ENCODE peak calls at places on chromosomes 7 and 10, in ten cellular contexts. One of them, this sample, is unnamed.

GRCh38 chr7:155440018-155440410 is 17.9 kb upstream of the EN2 start:
- DNase-seq in stomach: no peak
- DNase-seq in NCI-H510A treated with DMSO at 0.1 percent for 48 hours: no peak
- DNase-seq in CD8-positive, alpha-beta memory T cell: peak
- DNase-seq in activated CD4-positive, alpha-beta T cell treated with anti-CD3 and anti-CD28 coated beads, Interleukin-2, amount 50 U/mL, for 1 hour: no peak
- DNase-seq in GM12864: no peak
- DNase-seq in activated CD8-positive, alpha-beta memory T cell treated with anti-CD3 and anti-CD28 coated beads for 4 hours: no peak
- DNase-seq in AG09309: no peak
- DNase-seq in NCI-H1092: no peak
- DNase-seq in fibroblast of the conjunctiva: no peak
- DNase-seq in this sample: no peak

GRCh38 chr10:88851706-88852105 is at the start of gene ANKRD22:
- DNase-seq in NCI-H510A treated with DMSO at 0.1 percent for 48 hours: peak
- DNase-seq in activated CD8-positive, alpha-beta memory T cell treated with anti-CD3 and anti-CD28 coated beads for 4 hours: no peak
- DNase-seq in GM12864: no peak
- DNase-seq in activated CD4-positive, alpha-beta T cell treated with anti-CD3 and anti-CD28 coated beads, Interleukin-2, amount 50 U/mL, for 1 hour: no peak
- DNase-seq in NCI-H1092: no peak
- DNase-seq in stomach: peak
- DNase-seq in fibroblast of the conjunctiva: peak
- DNase-seq in AG09309: no peak
- DNase-seq in CD8-positive, alpha-beta memory T cell: no peak
- DNase-seq in this sample: no peak

GRCh38 chr7:127812540-127812939 is 160.5 kb downstream of the SND1 start:
- DNase-seq in CD8-positive, alpha-beta memory T cell: no peak
- DNase-seq in GM12864: no peak
- DNase-seq in activated CD8-positive, alpha-beta memory T cell treated with anti-CD3 and anti-CD28 coated beads for 4 hours: no peak
- DNase-seq in NCI-H510A treated with DMSO at 0.1 percent for 48 hours: no peak
- DNase-seq in AG09309: no peak
- DNase-seq in activated CD4-positive, alpha-beta T cell treated with anti-CD3 and anti-CD28 coated beads, Interleukin-2, amount 50 U/mL, for 1 hour: no peak
- DNase-seq in fibroblast of the conjunctiva: no peak
- DNase-seq in stomach: no peak
- DNase-seq in NCI-H1092: no peak
- DNase-seq in this sample: no peak

GRCh38 chr10:49164587-49165188 is 23.5 kb downstream of the TMEM273 start:
- DNase-seq in stomach: no peak
- DNase-seq in fibroblast of the conjunctiva: no peak
- DNase-seq in activated CD4-positive, alpha-beta T cell treated with anti-CD3 and anti-CD28 coated beads, Interleukin-2, amount 50 U/mL, for 1 hour: peak
- DNase-seq in CD8-positive, alpha-beta memory T cell: no peak
- DNase-seq in NCI-H1092: no peak
- DNase-seq in NCI-H510A treated with DMSO at 0.1 percent for 48 hours: no peak
- DNase-seq in AG09309: no peak
- DNase-seq in GM12864: peak
- DNase-seq in activated CD8-positive, alpha-beta memory T cell treated with anti-CD3 and anti-CD28 coated beads for 4 hours: no peak
- DNase-seq in this sample: peak

GRCh38 chr10:85491652-85492051 is 874.9 kb downstream of the GRID1 start:
- DNase-seq in CD8-positive, alpha-beta memory T cell: no peak
- DNase-seq in fibroblast of the conjunctiva: no peak
- DNase-seq in NCI-H510A treated with DMSO at 0.1 percent for 48 hours: no peak
- DNase-seq in stomach: no peak
- DNase-seq in NCI-H1092: no peak
- DNase-seq in activated CD4-positive, alpha-beta T cell treated with anti-CD3 and anti-CD28 coated beads, Interleukin-2, amount 50 U/mL, for 1 hour: no peak
- DNase-seq in AG09309: no peak
- DNase-seq in activated CD8-positive, alpha-beta memory T cell treated with anti-CD3 and anti-CD28 coated beads for 4 hours: no peak
- DNase-seq in GM12864: no peak
- DNase-seq in this sample: no peak

GRCh38 chr10:88195841-88196240 is 332.4 kb downstream of the PTEN start:
- DNase-seq in GM12864: no peak
- DNase-seq in stomach: no peak
- DNase-seq in NCI-H1092: no peak
- DNase-seq in activated CD8-positive, alpha-beta memory T cell treated with anti-CD3 and anti-CD28 coated beads for 4 hours: no peak
- DNase-seq in AG09309: no peak
- DNase-seq in NCI-H510A treated with DMSO at 0.1 percent for 48 hours: no peak
- DNase-seq in activated CD4-positive, alpha-beta T cell treated with anti-CD3 and anti-CD28 coated beads, Interleukin-2, amount 50 U/mL, for 1 hour: no peak
- DNase-seq in fibroblast of the conjunctiva: no peak
- DNase-seq in CD8-positive, alpha-beta memory T cell: no peak
- DNase-seq in this sample: no peak

GRCh38 chr7:135001390-135002165 is 15.3 kb downstream of the AGBL3 start:
- DNase-seq in GM12864: no peak
- DNase-seq in fibroblast of the conjunctiva: no peak
- DNase-seq in CD8-positive, alpha-beta memory T cell: no peak
- DNase-seq in stomach: no peak
- DNase-seq in activated CD8-positive, alpha-beta memory T cell treated with anti-CD3 and anti-CD28 coated beads for 4 hours: no peak
- DNase-seq in NCI-H510A treated with DMSO at 0.1 percent for 48 hours: no peak
- DNase-seq in activated CD4-positive, alpha-beta T cell treated with anti-CD3 and anti-CD28 coated beads, Interleukin-2, amount 50 U/mL, for 1 hour: no peak
- DNase-seq in NCI-H1092: no peak
- DNase-seq in AG09309: no peak
- DNase-seq in this sample: no peak

GRCh38 chr10:117249493-117250093 is 8.7 kb downstream of the SLC18A2 start:
- DNase-seq in CD8-positive, alpha-beta memory T cell: no peak
- DNase-seq in fibroblast of the conjunctiva: no peak
- DNase-seq in activated CD4-positive, alpha-beta T cell treated with anti-CD3 and anti-CD28 coated beads, Interleukin-2, amount 50 U/mL, for 1 hour: no peak
- DNase-seq in GM12864: no peak
- DNase-seq in AG09309: no peak
- DNase-seq in NCI-H510A treated with DMSO at 0.1 percent for 48 hours: no peak
- DNase-seq in NCI-H1092: no peak
- DNase-seq in activated CD8-positive, alpha-beta memory T cell treated with anti-CD3 and anti-CD28 coated beads for 4 hours: no peak
- DNase-seq in stomach: no peak
- DNase-seq in this sample: no peak

GRCh38 chr10:4848341-4849041 is 22.5 kb downstream of the AKR1E2 start:
- DNase-seq in GM12864: no peak
- DNase-seq in stomach: no peak
- DNase-seq in activated CD8-positive, alpha-beta memory T cell treated with anti-CD3 and anti-CD28 coated beads for 4 hours: no peak
- DNase-seq in AG09309: no peak
- DNase-seq in NCI-H510A treated with DMSO at 0.1 percent for 48 hours: no peak
- DNase-seq in NCI-H1092: no peak
- DNase-seq in activated CD4-positive, alpha-beta T cell treated with anti-CD3 and anti-CD28 coated beads, Interleukin-2, amount 50 U/mL, for 1 hour: no peak
- DNase-seq in fibroblast of the conjunctiva: no peak
- DNase-seq in CD8-positive, alpha-beta memory T cell: no peak
- DNase-seq in this sample: no peak

GRCh38 chr10:48645600-48645999 is 39.1 kb upstream of the WDFY4 start:
- DNase-seq in activated CD8-positive, alpha-beta memory T cell treated with anti-CD3 and anti-CD28 coated beads for 4 hours: no peak
- DNase-seq in AG09309: no peak
- DNase-seq in stomach: no peak
- DNase-seq in activated CD4-positive, alpha-beta T cell treated with anti-CD3 and anti-CD28 coated beads, Interleukin-2, amount 50 U/mL, for 1 hour: no peak
- DNase-seq in CD8-positive, alpha-beta memory T cell: no peak
- DNase-seq in NCI-H510A treated with DMSO at 0.1 percent for 48 hours: no peak
- DNase-seq in NCI-H1092: no peak
- DNase-seq in fibroblast of the conjunctiva: no peak
- DNase-seq in GM12864: no peak
- DNase-seq in this sample: no peak

GRCh38 chr10:8187171-8187666 is 132.7 kb downstream of the GATA3 start:
- DNase-seq in activated CD8-positive, alpha-beta memory T cell treated with anti-CD3 and anti-CD28 coated beads for 4 hours: no peak
- DNase-seq in GM12864: no peak
- DNase-seq in NCI-H1092: no peak
- DNase-seq in fibroblast of the conjunctiva: no peak
- DNase-seq in CD8-positive, alpha-beta memory T cell: no peak
- DNase-seq in stomach: no peak
- DNase-seq in AG09309: no peak
- DNase-seq in NCI-H510A treated with DMSO at 0.1 percent for 48 hours: no peak
- DNase-seq in activated CD4-positive, alpha-beta T cell treated with anti-CD3 and anti-CD28 coated beads, Interleukin-2, amount 50 U/mL, for 1 hour: no peak
- DNase-seq in this sample: no peak

GRCh38 chr10:63391812-63392211 is 74.0 kb downstream of the JMJD1C start:
- DNase-seq in AG09309: no peak
- DNase-seq in NCI-H1092: no peak
- DNase-seq in NCI-H510A treated with DMSO at 0.1 percent for 48 hours: no peak
- DNase-seq in activated CD4-positive, alpha-beta T cell treated with anti-CD3 and anti-CD28 coated beads, Interleukin-2, amount 50 U/mL, for 1 hour: no peak
- DNase-seq in stomach: no peak
- DNase-seq in GM12864: no peak
- DNase-seq in CD8-positive, alpha-beta memory T cell: no peak
- DNase-seq in activated CD8-positive, alpha-beta memory T cell treated with anti-CD3 and anti-CD28 coated beads for 4 hours: no peak
- DNase-seq in fibroblast of the conjunctiva: no peak
- DNase-seq in this sample: no peak

GRCh38 chr7:4888161-4888560 is 4.6 kb upstream of the RADIL start:
- DNase-seq in activated CD4-positive, alpha-beta T cell treated with anti-CD3 and anti-CD28 coated beads, Interleukin-2, amount 50 U/mL, for 1 hour: no peak
- DNase-seq in AG09309: no peak
- DNase-seq in CD8-positive, alpha-beta memory T cell: no peak
- DNase-seq in NCI-H510A treated with DMSO at 0.1 percent for 48 hours: peak
- DNase-seq in activated CD8-positive, alpha-beta memory T cell treated with anti-CD3 and anti-CD28 coated beads for 4 hours: no peak
- DNase-seq in NCI-H1092: no peak
- DNase-seq in GM12864: no peak
- DNase-seq in fibroblast of the conjunctiva: no peak
- DNase-seq in stomach: no peak
- DNase-seq in this sample: no peak

GRCh38 chr7:92749832-92750231 is 86.5 kb downstream of the CDK6 start:
- DNase-seq in activated CD4-positive, alpha-beta T cell treated with anti-CD3 and anti-CD28 coated beads, Interleukin-2, amount 50 U/mL, for 1 hour: no peak
- DNase-seq in activated CD8-positive, alpha-beta memory T cell treated with anti-CD3 and anti-CD28 coated beads for 4 hours: no peak
- DNase-seq in fibroblast of the conjunctiva: no peak
- DNase-seq in NCI-H510A treated with DMSO at 0.1 percent for 48 hours: no peak
- DNase-seq in CD8-positive, alpha-beta memory T cell: no peak
- DNase-seq in GM12864: no peak
- DNase-seq in AG09309: no peak
- DNase-seq in stomach: no peak
- DNase-seq in NCI-H1092: no peak
- DNase-seq in this sample: no peak

GRCh38 chr7:22669692-22670421 is 57.1 kb upstream of the IL6 start:
- DNase-seq in activated CD4-positive, alpha-beta T cell treated with anti-CD3 and anti-CD28 coated beads, Interleukin-2, amount 50 U/mL, for 1 hour: no peak
- DNase-seq in activated CD8-positive, alpha-beta memory T cell treated with anti-CD3 and anti-CD28 coated beads for 4 hours: no peak
- DNase-seq in GM12864: no peak
- DNase-seq in stomach: no peak
- DNase-seq in CD8-positive, alpha-beta memory T cell: no peak
- DNase-seq in NCI-H510A treated with DMSO at 0.1 percent for 48 hours: no peak
- DNase-seq in AG09309: no peak
- DNase-seq in fibroblast of the conjunctiva: no peak
- DNase-seq in NCI-H1092: no peak
- DNase-seq in this sample: no peak

GRCh38 chr7:28986723-28987122 is 28.6 kb upstream of the TRIL start:
- DNase-seq in activated CD4-positive, alpha-beta T cell treated with anti-CD3 and anti-CD28 coated beads, Interleukin-2, amount 50 U/mL, for 1 hour: no peak
- DNase-seq in AG09309: peak
- DNase-seq in NCI-H510A treated with DMSO at 0.1 percent for 48 hours: no peak
- DNase-seq in fibroblast of the conjunctiva: peak
- DNase-seq in stomach: no peak
- DNase-seq in activated CD8-positive, alpha-beta memory T cell treated with anti-CD3 and anti-CD28 coated beads for 4 hours: no peak
- DNase-seq in CD8-positive, alpha-beta memory T cell: no peak
- DNase-seq in NCI-H1092: no peak
- DNase-seq in GM12864: no peak
- DNase-seq in this sample: no peak

GRCh38 chr10:42149027-42149700 is 489.2 kb downstream of the ZNF33B start:
- DNase-seq in GM12864: no peak
- DNase-seq in NCI-H510A treated with DMSO at 0.1 percent for 48 hours: no peak
- DNase-seq in fibroblast of the conjunctiva: no peak
- DNase-seq in AG09309: no peak
- DNase-seq in CD8-positive, alpha-beta memory T cell: no peak
- DNase-seq in stomach: no peak
- DNase-seq in activated CD4-positive, alpha-beta T cell treated with anti-CD3 and anti-CD28 coated beads, Interleukin-2, amount 50 U/mL, for 1 hour: no peak
- DNase-seq in NCI-H1092: no peak
- DNase-seq in activated CD8-positive, alpha-beta memory T cell treated with anti-CD3 and anti-CD28 coated beads for 4 hours: no peak
- DNase-seq in this sample: no peak

GRCh38 chr10:58017719-58018367 is 249.9 kb downstream of the IPMK start:
- DNase-seq in GM12864: no peak
- DNase-seq in activated CD4-positive, alpha-beta T cell treated with anti-CD3 and anti-CD28 coated beads, Interleukin-2, amount 50 U/mL, for 1 hour: no peak
- DNase-seq in CD8-positive, alpha-beta memory T cell: no peak
- DNase-seq in NCI-H1092: no peak
- DNase-seq in stomach: no peak
- DNase-seq in fibroblast of the conjunctiva: peak
- DNase-seq in AG09309: peak
- DNase-seq in activated CD8-positive, alpha-beta memory T cell treated with anti-CD3 and anti-CD28 coated beads for 4 hours: no peak
- DNase-seq in NCI-H510A treated with DMSO at 0.1 percent for 48 hours: no peak
- DNase-seq in this sample: no peak

GRCh38 chr10:86630079-86630478 is 24.3 kb upstream of the OPN4 start:
- DNase-seq in AG09309: no peak
- DNase-seq in fibroblast of the conjunctiva: no peak
- DNase-seq in NCI-H1092: no peak
- DNase-seq in NCI-H510A treated with DMSO at 0.1 percent for 48 hours: no peak
- DNase-seq in activated CD4-positive, alpha-beta T cell treated with anti-CD3 and anti-CD28 coated beads, Interleukin-2, amount 50 U/mL, for 1 hour: no peak
- DNase-seq in GM12864: no peak
- DNase-seq in activated CD8-positive, alpha-beta memory T cell treated with anti-CD3 and anti-CD28 coated beads for 4 hours: no peak
- DNase-seq in stomach: no peak
- DNase-seq in CD8-positive, alpha-beta memory T cell: no peak
- DNase-seq in this sample: no peak

GRCh38 chr7:93799750-93800357 is 90.7 kb downstream of the TFPI2 start:
- DNase-seq in GM12864: no peak
- DNase-seq in activated CD8-positive, alpha-beta memory T cell treated with anti-CD3 and anti-CD28 coated beads for 4 hours: no peak
- DNase-seq in CD8-positive, alpha-beta memory T cell: no peak
- DNase-seq in NCI-H1092: no peak
- DNase-seq in stomach: no peak
- DNase-seq in fibroblast of the conjunctiva: no peak
- DNase-seq in NCI-H510A treated with DMSO at 0.1 percent for 48 hours: no peak
- DNase-seq in AG09309: no peak
- DNase-seq in activated CD4-positive, alpha-beta T cell treated with anti-CD3 and anti-CD28 coated beads, Interleukin-2, amount 50 U/mL, for 1 hour: no peak
- DNase-seq in this sample: no peak

GRCh38 chr10:122263971-122264370 is 7.1 kb upstream of the BTBD16 start:
- DNase-seq in activated CD8-positive, alpha-beta memory T cell treated with anti-CD3 and anti-CD28 coated beads for 4 hours: no peak
- DNase-seq in GM12864: no peak
- DNase-seq in CD8-positive, alpha-beta memory T cell: no peak
- DNase-seq in NCI-H510A treated with DMSO at 0.1 percent for 48 hours: no peak
- DNase-seq in stomach: no peak
- DNase-seq in NCI-H1092: no peak
- DNase-seq in activated CD4-positive, alpha-beta T cell treated with anti-CD3 and anti-CD28 coated beads, Interleukin-2, amount 50 U/mL, for 1 hour: no peak
- DNase-seq in fibroblast of the conjunctiva: peak
- DNase-seq in AG09309: peak
- DNase-seq in this sample: no peak

GRCh38 chr10:103350175-103350521 is 792 bp downstream of the PCGF6 start:
- DNase-seq in activated CD8-positive, alpha-beta memory T cell treated with anti-CD3 and anti-CD28 coated beads for 4 hours: no peak
- DNase-seq in activated CD4-positive, alpha-beta T cell treated with anti-CD3 and anti-CD28 coated beads, Interleukin-2, amount 50 U/mL, for 1 hour: no peak
- DNase-seq in fibroblast of the conjunctiva: no peak
- DNase-seq in GM12864: no peak
- DNase-seq in CD8-positive, alpha-beta memory T cell: no peak
- DNase-seq in NCI-H1092: no peak
- DNase-seq in AG09309: no peak
- DNase-seq in stomach: no peak
- DNase-seq in NCI-H510A treated with DMSO at 0.1 percent for 48 hours: no peak
- DNase-seq in this sample: no peak

GRCh38 chr10:51139176-51139575 is 64.9 kb downstream of the PRKG1 start:
- DNase-seq in activated CD8-positive, alpha-beta memory T cell treated with anti-CD3 and anti-CD28 coated beads for 4 hours: no peak
- DNase-seq in CD8-positive, alpha-beta memory T cell: no peak
- DNase-seq in AG09309: no peak
- DNase-seq in NCI-H1092: no peak
- DNase-seq in GM12864: no peak
- DNase-seq in activated CD4-positive, alpha-beta T cell treated with anti-CD3 and anti-CD28 coated beads, Interleukin-2, amount 50 U/mL, for 1 hour: no peak
- DNase-seq in stomach: no peak
- DNase-seq in fibroblast of the conjunctiva: no peak
- DNase-seq in NCI-H510A treated with DMSO at 0.1 percent for 48 hours: no peak
- DNase-seq in this sample: no peak

GRCh38 chr10:110203500-110204455 is 3.6 kb upstream of the MXI1 start:
- DNase-seq in activated CD8-positive, alpha-beta memory T cell treated with anti-CD3 and anti-CD28 coated beads for 4 hours: no peak
- DNase-seq in AG09309: no peak
- DNase-seq in stomach: peak
- DNase-seq in NCI-H1092: no peak
- DNase-seq in fibroblast of the conjunctiva: no peak
- DNase-seq in NCI-H510A treated with DMSO at 0.1 percent for 48 hours: no peak
- DNase-seq in GM12864: no peak
- DNase-seq in CD8-positive, alpha-beta memory T cell: no peak
- DNase-seq in activated CD4-positive, alpha-beta T cell treated with anti-CD3 and anti-CD28 coated beads, Interleukin-2, amount 50 U/mL, for 1 hour: no peak
- DNase-seq in this sample: no peak

GRCh38 chr7:102875700-102876192 is 37.1 kb upstream of the LRRC17 start:
- DNase-seq in AG09309: peak
- DNase-seq in NCI-H1092: no peak
- DNase-seq in CD8-positive, alpha-beta memory T cell: no peak
- DNase-seq in activated CD8-positive, alpha-beta memory T cell treated with anti-CD3 and anti-CD28 coated beads for 4 hours: no peak
- DNase-seq in activated CD4-positive, alpha-beta T cell treated with anti-CD3 and anti-CD28 coated beads, Interleukin-2, amount 50 U/mL, for 1 hour: no peak
- DNase-seq in stomach: peak
- DNase-seq in fibroblast of the conjunctiva: peak
- DNase-seq in GM12864: no peak
- DNase-seq in NCI-H510A treated with DMSO at 0.1 percent for 48 hours: no peak
- DNase-seq in this sample: no peak

GRCh38 chr7:65463184-65463583 is 89.5 kb downstream of the ZNF92 start:
- DNase-seq in stomach: no peak
- DNase-seq in AG09309: no peak
- DNase-seq in NCI-H510A treated with DMSO at 0.1 percent for 48 hours: no peak
- DNase-seq in fibroblast of the conjunctiva: no peak
- DNase-seq in GM12864: no peak
- DNase-seq in CD8-positive, alpha-beta memory T cell: no peak
- DNase-seq in NCI-H1092: no peak
- DNase-seq in activated CD4-positive, alpha-beta T cell treated with anti-CD3 and anti-CD28 coated beads, Interleukin-2, amount 50 U/mL, for 1 hour: no peak
- DNase-seq in activated CD8-positive, alpha-beta memory T cell treated with anti-CD3 and anti-CD28 coated beads for 4 hours: no peak
- DNase-seq in this sample: no peak

GRCh38 chr7:84746347-84746746 is 440.5 kb downstream of the SEMA3D start:
- DNase-seq in NCI-H510A treated with DMSO at 0.1 percent for 48 hours: no peak
- DNase-seq in stomach: no peak
- DNase-seq in GM12864: no peak
- DNase-seq in AG09309: no peak
- DNase-seq in activated CD8-positive, alpha-beta memory T cell treated with anti-CD3 and anti-CD28 coated beads for 4 hours: no peak
- DNase-seq in NCI-H1092: no peak
- DNase-seq in fibroblast of the conjunctiva: no peak
- DNase-seq in CD8-positive, alpha-beta memory T cell: no peak
- DNase-seq in activated CD4-positive, alpha-beta T cell treated with anti-CD3 and anti-CD28 coated beads, Interleukin-2, amount 50 U/mL, for 1 hour: no peak
- DNase-seq in this sample: no peak

GRCh38 chr7:109552017-109552416 is 982.3 kb downstream of the DNAJB9 start:
- DNase-seq in NCI-H1092: no peak
- DNase-seq in CD8-positive, alpha-beta memory T cell: no peak
- DNase-seq in activated CD8-positive, alpha-beta memory T cell treated with anti-CD3 and anti-CD28 coated beads for 4 hours: no peak
- DNase-seq in fibroblast of the conjunctiva: no peak
- DNase-seq in GM12864: no peak
- DNase-seq in stomach: no peak
- DNase-seq in activated CD4-positive, alpha-beta T cell treated with anti-CD3 and anti-CD28 coated beads, Interleukin-2, amount 50 U/mL, for 1 hour: no peak
- DNase-seq in NCI-H510A treated with DMSO at 0.1 percent for 48 hours: no peak
- DNase-seq in AG09309: no peak
- DNase-seq in this sample: no peak